ENCODE peak calls at places on chromosome 22, in five cellular contexts. Y is right lobe of liver; U is psoas muscle; I is CD8-positive, alpha-beta memory T cell; V is lower lobe of right lung. P is an unnamed sample.

GRCh38 chr22:45870011-45870410 is 107.0 kb downstream of the WNT7B start:
- DNase-seq in Y (no peak), U (no peak), I (no peak), V (no peak), P (no peak)

GRCh38 chr22:43993072-43993760 is 30.9 kb upstream of the PARVB start:
- DNase-seq in Y (no peak), U (peak; percentile 46), I (peak; percentile 35), V (peak; percentile 52), P (peak; percentile 82)

GRCh38 chr22:44286673-44287072 is 26.1 kb downstream of the SHISAL1 start:
- DNase-seq in Y (no peak), U (no peak), I (no peak), V (no peak), P (no peak)

GRCh38 chr22:49790912-49791311 is 36.8 kb downstream of the BRD1 start:
- DNase-seq in Y (no peak), U (peak; percentile 50), I (no peak), V (no peak), P (peak; percentile 67)

GRCh38 chr22:11629661-11630385 is 3898.2 kb upstream of the OR11H1 start:
- DNase-seq in Y (no peak), U (no peak), I (no peak), V (no peak), P (no peak)

GRCh38 chr22:49643998-49644397 is 183.7 kb downstream of the BRD1 start:
- DNase-seq in Y (no peak), U (no peak), I (no peak), V (no peak), P (peak; percentile 30)

GRCh38 chr22:33272180-33272579 is 214.0 kb upstream of the SYN3 start:
- DNase-seq in Y (peak; percentile 79), U (no peak), I (no peak), V (no peak), P (no peak)

GRCh38 chr22:28813772-28814518 is 13.6 kb upstream of the XBP1 start:
- DNase-seq in Y (peak; percentile 93), U (no peak), I (no peak), V (peak; percentile 60), P (no peak)

GRCh38 chr22:44918166-44918924 is 91.5 kb downstream of the PHF21B start:
- DNase-seq in Y (peak; percentile 28), U (no peak), I (no peak), V (peak; percentile 40), P (no peak)

GRCh38 chr22:50186789-50187523 is 1.2 kb downstream of the TRABD start:
- DNase-seq in Y (no peak), U (peak; percentile 14), I (peak; percentile 33), V (peak; percentile 51), P (peak; percentile 29)

GRCh38 chr22:29434288-29434687 is 4.1 kb upstream of the RFPL1 start:
- DNase-seq in Y (no peak), U (no peak), I (no peak), V (no peak), P (no peak)

GRCh38 chr22:16965560-16965959 is 42.5 kb downstream of the GAB4 start:
- DNase-seq in Y (no peak), U (no peak), I (no peak), V (no peak), P (no peak)

DNA sequence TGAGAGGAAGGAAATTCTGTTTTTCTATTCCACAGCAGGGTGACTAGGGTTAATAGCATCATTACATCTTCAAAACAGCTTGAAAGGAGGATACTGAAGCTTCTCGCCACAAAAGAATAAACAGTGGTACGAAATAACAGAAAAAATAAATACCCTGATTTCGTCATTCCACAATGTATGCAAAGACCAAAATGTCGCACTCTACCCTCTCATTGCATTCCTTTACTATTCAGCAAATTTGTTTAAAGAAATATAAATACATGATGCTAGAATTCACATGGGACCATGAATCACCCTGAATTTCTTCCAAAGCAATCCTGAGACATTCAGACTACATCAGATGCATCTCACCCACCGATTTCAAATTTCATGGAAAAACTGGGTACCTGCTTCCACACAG is 112.3 kb upstream of the TOP3B start:
- DNase-seq in Y (no peak), U (no peak), I (no peak), V (no peak), P (no peak)
- H3K27me3 ChIP-seq in Y (no peaks in the 10 kb centered on the region), U (peaks cover 5% of the 10 kb centered on the region), I (peaks cover 15% of the 10 kb centered on the region), V (peaks cover 32% of the 10 kb centered on the region), P (no peaks in the 10 kb centered on the region)

DNA sequence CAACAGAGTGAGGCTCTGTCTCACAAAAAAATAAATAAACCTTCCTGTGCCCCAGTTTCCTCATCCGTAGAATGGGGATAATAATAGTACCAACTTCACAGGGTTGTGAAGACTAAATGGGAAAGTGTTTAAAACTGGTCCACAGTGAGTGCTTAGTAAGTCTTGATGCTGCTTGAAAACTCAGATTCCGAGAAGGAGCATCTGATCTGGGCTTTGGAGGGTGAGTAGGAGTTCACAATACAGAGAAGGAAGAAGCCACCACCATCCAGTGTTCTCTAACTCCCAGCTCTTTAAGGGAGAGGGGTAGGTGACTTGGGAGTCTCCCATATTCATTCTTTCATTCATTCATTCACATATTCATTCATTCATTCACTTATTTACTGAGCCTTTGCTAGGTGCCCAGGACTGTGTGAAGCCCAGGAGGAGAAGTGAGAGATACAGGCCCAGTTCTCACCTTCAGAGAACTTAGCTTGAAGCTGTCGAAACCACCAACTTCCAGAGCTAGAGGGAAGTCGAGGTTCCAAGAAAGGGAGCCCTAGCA is 17.7 kb downstream of the CYTH4 start:
- DNase-seq in Y (no peak), U (no peak), I (no peak), V (no peak), P (no peak)
- H3K4me1 ChIP-seq in Y (no peaks in the 10 kb centered on the region), U (no peaks in the 10 kb centered on the region), I (peaks cover 80% of the 10 kb centered on the region), V (peaks cover 54% of the 10 kb centered on the region), P (no peaks in the 10 kb centered on the region)

GRCh38 chr22:22124374-22124773 is 120.2 kb upstream of the VPREB1 start:
- DNase-seq in Y (no peak), U (no peak), I (no peak), V (no peak), P (no peak)
- H3K27me3 ChIP-seq in Y (no peaks in the 10 kb centered on the region), U (peaks cover 2% of the 10 kb centered on the region), I (peaks cover under 1% of the 10 kb centered on the region), V (peaks cover 18% of the 10 kb centered on the region), P (no peaks in the 10 kb centered on the region)

DNA sequence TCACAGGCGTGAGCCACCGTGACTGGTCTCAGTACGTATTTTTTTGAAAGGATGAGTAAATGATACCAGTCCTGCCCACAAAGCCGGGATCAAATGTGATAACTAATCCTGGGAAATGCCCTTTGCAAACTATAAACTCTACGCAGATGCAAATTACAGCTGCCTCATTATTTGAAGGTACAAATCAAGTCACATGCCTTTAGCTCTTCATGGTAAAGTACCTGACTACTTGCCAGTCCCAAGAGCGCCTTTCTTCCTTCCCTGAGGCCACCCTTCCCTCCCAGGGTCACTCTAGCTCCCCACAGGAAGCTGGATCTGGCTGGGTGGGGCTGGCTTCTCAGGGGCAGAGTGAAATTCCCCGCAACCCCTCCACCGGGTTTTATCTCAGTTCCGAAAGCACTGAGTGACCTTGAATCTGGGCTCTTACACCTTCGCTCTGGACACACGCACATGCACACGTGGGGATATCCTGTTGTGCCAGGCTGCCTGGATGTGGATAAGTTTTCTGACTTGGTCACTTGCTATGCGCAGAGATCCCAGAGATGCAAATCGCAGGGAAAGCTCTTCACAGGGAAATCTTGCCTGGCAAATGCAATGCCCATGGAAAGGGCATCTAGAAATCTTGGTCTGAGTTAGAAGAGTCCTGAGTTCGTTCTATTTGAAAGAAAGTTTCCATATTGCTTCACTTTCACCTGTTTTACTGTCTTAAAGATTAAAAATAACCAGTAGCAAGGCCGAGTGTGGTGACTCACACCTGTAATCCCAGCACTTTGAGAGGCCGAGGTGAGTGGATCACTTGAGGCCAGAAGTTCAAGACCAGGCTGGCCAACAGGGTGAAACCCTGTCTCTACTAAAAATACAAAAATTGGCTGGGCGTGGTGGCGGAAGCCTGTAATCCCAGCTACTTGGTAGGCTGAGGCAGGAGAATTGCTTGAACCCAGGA is 8.5 kb downstream of the A4GALT start:
- DNase-seq in Y (no peak), U (no peak), I (no peak), V (no peak), P (peak; percentile 55)
- H3K4me1 ChIP-seq in Y (no peaks in the 10 kb centered on the region), U (peaks cover 4% of the 10 kb centered on the region), I (no peaks in the 10 kb centered on the region), V (peaks cover 12% of the 10 kb centered on the region), P (peaks cover 14% of the 10 kb centered on the region)

GRCh38 chr22:20186871-20187546 is 36.2 kb upstream of the CCDC188 start:
- DNase-seq in Y (peak; percentile 88), U (no peak), I (no peak), V (no peak), P (no peak)
- H3K27me3 ChIP-seq in Y (no peaks in the 10 kb centered on the region), U (peaks cover 2% of the 10 kb centered on the region), I (no peaks in the 10 kb centered on the region), V (peaks cover 10% of the 10 kb centered on the region), P (no peaks in the 10 kb centered on the region)

DNA sequence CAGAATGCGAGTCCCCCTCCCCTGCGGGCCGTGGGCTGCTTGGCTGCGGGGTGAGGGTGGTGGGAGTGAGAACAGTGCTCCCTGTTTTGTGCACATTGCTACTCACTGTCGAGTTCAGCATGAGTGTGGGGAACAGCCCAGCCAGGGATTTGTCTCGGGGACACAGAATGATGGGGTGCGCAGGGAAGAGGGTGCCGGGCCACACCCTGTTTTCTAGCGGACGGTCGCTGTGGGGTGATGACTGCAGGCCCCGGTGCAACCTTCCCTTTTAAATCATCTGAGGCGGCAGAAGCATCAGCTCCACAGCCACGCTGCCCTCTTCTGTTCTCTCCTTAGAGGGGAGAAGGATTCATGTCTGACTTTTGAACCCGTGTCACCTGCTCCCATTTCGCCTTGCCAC is 1051.2 kb downstream of the TBC1D22A start:
- DNase-seq in Y (no peak), U (no peak), I (no peak), V (no peak), P (no peak)
- H3K4me1 ChIP-seq in Y (no peaks in the 10 kb centered on the region), U (no peaks in the 10 kb centered on the region), I (no peaks in the 10 kb centered on the region), V (no peaks in the 10 kb centered on the region), P (no peaks in the 10 kb centered on the region)

GRCh38 chr22:48600171-48600570 is 1227.5 kb downstream of the BRD1 start:
- DNase-seq in Y (no peak), U (no peak), I (no peak), V (no peak), P (peak; percentile 24)
- H3K27me3 ChIP-seq in Y (no peaks in the 10 kb centered on the region), U (no peaks in the 10 kb centered on the region), I (no peaks in the 10 kb centered on the region), V (no peaks in the 10 kb centered on the region), P (no peaks in the 10 kb centered on the region)

GRCh38 chr22:24124247-24124646 is 57.0 kb upstream of the SUSD2 start:
- DNase-seq in Y (no peak), U (no peak), I (no peak), V (peak; percentile 11), P (no peak)
- H3K4me1 ChIP-seq in Y (no peaks in the 10 kb centered on the region), U (no peaks in the 10 kb centered on the region), I (no peaks in the 10 kb centered on the region), V (peaks cover 5% of the 10 kb centered on the region), P (peaks cover 8% of the 10 kb centered on the region)

DNA sequence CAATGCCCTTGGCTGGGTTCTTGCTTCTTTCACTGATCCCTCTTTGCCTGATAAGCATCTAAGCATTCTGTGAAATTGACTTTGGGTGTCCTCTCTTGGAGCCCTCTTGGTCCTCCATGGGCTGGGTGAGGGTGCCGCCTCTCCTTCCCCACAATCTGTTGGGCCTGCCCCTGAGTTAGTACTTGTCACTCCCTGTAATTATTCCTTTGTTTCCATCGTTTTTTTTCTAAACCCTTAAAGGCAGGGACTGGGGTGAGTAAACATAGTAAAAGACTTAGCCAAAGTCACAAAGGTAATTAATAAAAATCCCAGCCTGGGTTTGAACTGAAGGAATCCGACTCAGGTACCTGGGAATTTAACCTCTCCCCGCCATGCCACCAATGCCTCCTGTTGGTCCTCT is 188.1 kb downstream of the MYO18B start:
- DNase-seq in Y (no peak), U (no peak), I (no peak), V (no peak), P (no peak)
- H3K27me3 ChIP-seq in Y (no peaks in the 10 kb centered on the region), U (no peaks in the 10 kb centered on the region), I (no peaks in the 10 kb centered on the region), V (peaks cover 17% of the 10 kb centered on the region), P (no peaks in the 10 kb centered on the region)